ENCODE peak calls at places on chromosomes 4 and X, in five cellular contexts. P, A, C, N and R are unnamed samples.

GRCh38 chr4:77327151-77327550 is 170.1 kb downstream of the CCNG2 start:
- DNase-seq in P (no peak), A (no peak), C (no peak), N (no peak), R (no peak)

GRCh38 chr4:105194328-105195231 is 47.9 kb downstream of the TET2 start:
- DNase-seq in P (no peak), A (no peak), C (no peak), N (no peak), R (no peak)

GRCh38 chr4:8846864-8847263 is 24.8 kb downstream of the HMX1 start:
- DNase-seq in P (no peak), A (no peak), C (no peak), N (no peak), R (no peak)

GRCh38 chr4:27084685-27085356 is 224.2 kb downstream of the STIM2 start:
- DNase-seq in P (peak), A (peak), C (no peak), N (no peak), R (no peak)

GRCh38 chr4:14528921-14529320 is 473.4 kb upstream of the CPEB2 start:
- DNase-seq in P (no peak), A (no peak), C (no peak), N (no peak), R (no peak)

GRCh38 chr4:181877329-181877848 is 365.8 kb upstream of the TENM3 start:
- DNase-seq in P (no peak), A (no peak), C (peak), N (no peak), R (no peak)

GRCh38 chr4:177726111-177726510 is 283.9 kb upstream of the AGA start:
- DNase-seq in P (no peak), A (no peak), C (no peak), N (no peak), R (no peak)

GRCh38 chr4:177728361-177729152 is 286.3 kb upstream of the AGA start:
- DNase-seq in P (no peak), A (no peak), C (no peak), N (no peak), R (no peak)

GRCh38 chrX:12563121-12563520 is 228.1 kb upstream of the PRPS2 start:
- DNase-seq in P (no peak), A (no peak), C (no peak), N (no peak), R (no peak)

GRCh38 chr4:123359449-123360306 is 36.9 kb upstream of the SPRY1 start:
- DNase-seq in P (no peak), A (no peak), C (no peak), N (no peak), R (no peak)

GRCh38 chr4:161629694-161630441 is 533.9 kb downstream of the FSTL5 start:
- DNase-seq in P (no peak), A (no peak), C (no peak), N (no peak), R (no peak)

GRCh38 chrX:47936224-47936939 is 67.4 kb downstream of the ZNF182 start:
- DNase-seq in P (peak), A (no peak), C (no peak), N (no peak), R (no peak)

GRCh38 chrX:11309220-11309619 is 16.0 kb downstream of the AMELX start:
- DNase-seq in P (no peak), A (no peak), C (no peak), N (no peak), R (no peak)

GRCh38 chrX:40244980-40245379 is 147.2 kb upstream of the BCOR start:
- DNase-seq in P (no peak), A (peak), C (no peak), N (no peak), R (no peak)

GRCh38 chr4:94534401-94535312 is 82.9 kb downstream of the PDLIM5 start:
- DNase-seq in P (no peak), A (peak), C (no peak), N (no peak), R (peak)

GRCh38 chrX:19350831-19351447 is 7.2 kb downstream of the PDHA1 start:
- DNase-seq in P (no peak), A (peak), C (no peak), N (no peak), R (peak)

GRCh38 chr4:10201356-10202223 is 85.0 kb upstream of the WDR1 start:
- DNase-seq in P (no peak), A (no peak), C (no peak), N (no peak), R (no peak)

GRCh38 chr4:136687118-136687517 is 845.2 kb downstream of the PCDH18 start:
- DNase-seq in P (no peak), A (no peak), C (no peak), N (no peak), R (no peak)

GRCh38 chr4:15971068-15971801 is 8.3 kb upstream of the FGFBP2 start:
- DNase-seq in P (no peak), A (no peak), C (no peak), N (no peak), R (no peak)

GRCh38 chr4:74032064-74032463 is 6.4 kb downstream of the CXCL3 start:
- DNase-seq in P (no peak), A (no peak), C (no peak), N (no peak), R (no peak)

GRCh38 chrX:29792335-29792734 is 423.0 kb upstream of the MAGEB2 start:
- DNase-seq in P (no peak), A (no peak), C (no peak), N (no peak), R (no peak)

GRCh38 chr4:56434599-56435000 is 815 bp downstream of the PPAT start:
- DNase-seq in P (peak), A (no peak), C (no peak), N (no peak), R (peak)

GRCh38 chr4:86924805-86925204 is 10.0 kb upstream of the AFF1 start:
- DNase-seq in P (no peak), A (no peak), C (peak), N (no peak), R (no peak)

GRCh38 chrX:68895339-68896250 is 66.8 kb downstream of the EFNB1 start:
- DNase-seq in P (peak), A (no peak), C (no peak), N (no peak), R (no peak)

GRCh38 chrX:74238771-74239170 is 65.2 kb upstream of the ZCCHC13 start:
- DNase-seq in P (no peak), A (no peak), C (no peak), N (no peak), R (no peak)

GRCh38 chrX:130482871-130483270 is 81.1 kb downstream of the RBMX2 start:
- DNase-seq in P (no peak), A (no peak), C (no peak), N (no peak), R (no peak)

GRCh38 chrX:30702736-30703135 is 49.5 kb downstream of the GK start:
- DNase-seq in P (no peak), A (no peak), C (peak), N (no peak), R (no peak)

GRCh38 chr4:140721088-140721421 is 35.1 kb downstream of the TBC1D9 start:
- DNase-seq in P (no peak), A (peak), C (no peak), N (no peak), R (no peak)

GRCh38 chr4:161894493-161895167 is 269.2 kb downstream of the FSTL5 start:
- DNase-seq in P (peak), A (no peak), C (no peak), N (no peak), R (no peak)

GRCh38 chr4:102036619-102037376 is 246.3 kb downstream of the BANK1 start:
- DNase-seq in P (no peak), A (no peak), C (peak), N (no peak), R (no peak)

GRCh38 chr4:4320951-4321714 is 31.1 kb downstream of the ZBTB49 start:
- DNase-seq in P (no peak), A (no peak), C (no peak), N (no peak), R (no peak)

GRCh38 chr4:100828986-100829685 is 311.3 kb upstream of the EMCN start:
- DNase-seq in P (no peak), A (no peak), C (no peak), N (no peak), R (no peak)